ENCODE peak calls at places on chromosomes 2 and 18, in five cellular contexts. One of them, this sample, is unnamed.
A peak's percentile ranks its signal among the peaks of the same experiment; 100 is the strongest.

GRCh38 chr2:167140767-167141166 is 252.5 kb downstream of the XIRP2 start:
- DNase-seq in NCI-H1105: no peak
- DNase-seq in stimulated activated CD8-positive, alpha-beta memory T cell treated with anti-CD3 and anti-CD28 coated beads, Interleukin-15, amount 100 ng/mL, for 24 hours: no peak
- DNase-seq in NCI-H2081: no peak
- DNase-seq in M059J: peak; percentile 96
- DNase-seq in this sample: peak; percentile 99

GRCh38 chr2:235171511-235172130 is 219.8 kb downstream of the SH3BP4 start:
- DNase-seq in NCI-H2081: no peak
- DNase-seq in NCI-H1105: no peak
- DNase-seq in stimulated activated CD8-positive, alpha-beta memory T cell treated with anti-CD3 and anti-CD28 coated beads, Interleukin-15, amount 100 ng/mL, for 24 hours: no peak
- DNase-seq in M059J: peak; percentile 81
- DNase-seq in this sample: peak; percentile 77

GRCh38 chr2:9639000-9639602 is 8.3 kb upstream of the YWHAQ start:
- DNase-seq in NCI-H1105: no peak
- DNase-seq in NCI-H2081: no peak
- DNase-seq in stimulated activated CD8-positive, alpha-beta memory T cell treated with anti-CD3 and anti-CD28 coated beads, Interleukin-15, amount 100 ng/mL, for 24 hours: no peak
- DNase-seq in M059J: no peak
- DNase-seq in this sample: no peak

GRCh38 chr18:24677011-24677410 is 216.6 kb downstream of the HRH4 start:
- DNase-seq in stimulated activated CD8-positive, alpha-beta memory T cell treated with anti-CD3 and anti-CD28 coated beads, Interleukin-15, amount 100 ng/mL, for 24 hours: no peak
- DNase-seq in NCI-H2081: no peak
- DNase-seq in NCI-H1105: no peak
- DNase-seq in M059J: peak; percentile 60
- DNase-seq in this sample: no peak

GRCh38 chr2:20626698-20627471 is 24.0 kb downstream of the HS1BP3 start:
- DNase-seq in stimulated activated CD8-positive, alpha-beta memory T cell treated with anti-CD3 and anti-CD28 coated beads, Interleukin-15, amount 100 ng/mL, for 24 hours: no peak
- DNase-seq in NCI-H1105: no peak
- DNase-seq in NCI-H2081: no peak
- DNase-seq in M059J: no peak
- DNase-seq in this sample: peak; percentile 95

GRCh38 chr2:238240761-238241711 is 1.2 kb upstream of the HES6 start:
- DNase-seq in stimulated activated CD8-positive, alpha-beta memory T cell treated with anti-CD3 and anti-CD28 coated beads, Interleukin-15, amount 100 ng/mL, for 24 hours: no peak
- DNase-seq in NCI-H1105: peak; percentile 92
- DNase-seq in M059J: peak; percentile 48
- DNase-seq in NCI-H2081: peak; percentile 97
- DNase-seq in this sample: peak; percentile 31

GRCh38 chr2:86556508-86556907 is 6.7 kb downstream of the CHMP3 start:
- DNase-seq in stimulated activated CD8-positive, alpha-beta memory T cell treated with anti-CD3 and anti-CD28 coated beads, Interleukin-15, amount 100 ng/mL, for 24 hours: no peak
- DNase-seq in M059J: no peak
- DNase-seq in NCI-H2081: peak; percentile 55
- DNase-seq in NCI-H1105: no peak
- DNase-seq in this sample: no peak

GRCh38 chr18:46250084-46250811 is 146.1 kb downstream of the HAUS1 start:
- DNase-seq in stimulated activated CD8-positive, alpha-beta memory T cell treated with anti-CD3 and anti-CD28 coated beads, Interleukin-15, amount 100 ng/mL, for 24 hours: no peak
- DNase-seq in M059J: peak; percentile 96
- DNase-seq in NCI-H2081: peak; percentile 40
- DNase-seq in NCI-H1105: no peak
- DNase-seq in this sample: peak; percentile 98

GRCh38 chr2:18546586-18546985 is 13.9 kb downstream of the RDH14 start:
- DNase-seq in M059J: no peak
- DNase-seq in NCI-H1105: peak; percentile 2
- DNase-seq in NCI-H2081: peak; percentile 95
- DNase-seq in stimulated activated CD8-positive, alpha-beta memory T cell treated with anti-CD3 and anti-CD28 coated beads, Interleukin-15, amount 100 ng/mL, for 24 hours: no peak
- DNase-seq in this sample: no peak

GRCh38 chr18:48766025-48766424 is 184.7 kb downstream of the SMAD7 start:
- DNase-seq in stimulated activated CD8-positive, alpha-beta memory T cell treated with anti-CD3 and anti-CD28 coated beads, Interleukin-15, amount 100 ng/mL, for 24 hours: no peak
- DNase-seq in NCI-H2081: no peak
- DNase-seq in M059J: no peak
- DNase-seq in NCI-H1105: no peak
- DNase-seq in this sample: no peak